ENCODE peak calls at places on chromosomes 7 and 10, in six cellular contexts. V is right lobe of liver; L is CD8-positive, alpha-beta T cell; X is body of pancreas; H is cardiac fibroblast; B is progenitor cell of endocrine pancreas. O is an unnamed sample.

GRCh38 chr10:18179901-18180300 is 39.7 kb downstream of the CACNB2 start:
- DNase-seq in V (no peak), H (peak), B (no peak), L (no peak), X (no peak), O (no peak)

GRCh38 chr10:133278577-133279265 is 2.1 kb upstream of the ADAM8 start:
- DNase-seq in X (peak), B (no peak), V (peak), L (peak), H (peak), O (peak)

GRCh38 chr10:44978570-44979280 is at the start of gene DEPP1:
- DNase-seq in B (peak), H (peak), X (peak), L (no peak), V (peak), O (no peak)

GRCh38 chr7:44080118-44080517 is 2.2 kb downstream of the POLM start:
- DNase-seq in H (no peak), X (no peak), B (no peak), L (no peak), V (no peak), O (no peak)

GRCh38 chr10:59104186-59104585 is 72.3 kb upstream of the PHYHIPL start:
- DNase-seq in V (no peak), B (no peak), L (no peak), H (no peak), X (no peak), O (no peak)

GRCh38 chr7:28165971-28166955 is 14.3 kb downstream of the JAZF1 start:
- DNase-seq in B (no peak), L (no peak), X (no peak), V (no peak), H (peak), O (no peak)

GRCh38 chr10:99331207-99331803 is 2.1 kb downstream of the CNNM1 start:
- DNase-seq in H (peak), L (no peak), V (no peak), B (no peak), X (no peak), O (no peak)

GRCh38 chr10:97853006-97853405 is 3.4 kb downstream of the GOLGA7B start:
- DNase-seq in L (no peak), H (no peak), B (no peak), V (no peak), X (no peak), O (no peak)

GRCh38 chr7:92641921-92642511 is 51.8 kb upstream of the FAM133B start:
- DNase-seq in V (no peak), H (peak), B (no peak), L (peak), X (no peak), O (no peak)

GRCh38 chr7:158130023-158130409 is 457.6 kb downstream of the PTPRN2 start:
- DNase-seq in X (no peak), B (no peak), L (no peak), V (no peak), H (no peak), O (no peak)

GRCh38 chr10:113775681-113776294 is 24.3 kb downstream of the PLEKHS1 start:
- DNase-seq in B (no peak), V (no peak), H (no peak), L (no peak), X (no peak), O (no peak)
- TF ChIP-seq CTCF in B (peak), V (no peak), H (no peak), L (no peak), X (no peak), O (no peak)

GRCh38 chr10:100826983-100827818 is 81.8 kb downstream of the PAX2 start:
- DNase-seq in X (peak), H (no peak), B (peak), V (peak), L (peak), O (peak)
- TF ChIP-seq CTCF in X (peak), H (no peak), B (peak), V (peak), L (no peak), O (no peak)

DNA sequence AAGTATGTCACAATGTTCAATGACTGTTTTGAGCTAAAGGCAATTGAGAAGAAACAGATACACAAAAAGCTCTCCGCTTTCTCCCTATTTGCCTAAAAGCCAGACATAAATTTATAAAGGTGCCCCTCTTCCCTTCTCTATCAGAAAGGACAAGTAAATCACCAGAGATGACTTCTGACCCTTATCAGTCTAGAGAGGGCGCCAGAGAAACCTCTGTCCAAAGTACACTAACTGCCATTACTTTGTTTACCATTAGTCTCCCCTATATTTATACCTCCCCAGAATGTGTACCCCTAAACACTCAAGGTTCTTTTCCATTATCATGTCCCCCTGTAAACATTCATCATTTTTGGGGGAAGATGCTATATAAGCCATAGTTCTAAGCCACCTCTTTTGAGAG is 49.3 kb downstream of the TPK1 start:
- DNase-seq in H (no peak), X (no peak), L (no peak), B (no peak), V (no peak), O (no peak)
- TF ChIP-seq CTCF in H (no peak), X (no peak), L (no peak), B (no peak), V (no peak), O (no peak)

DNA sequence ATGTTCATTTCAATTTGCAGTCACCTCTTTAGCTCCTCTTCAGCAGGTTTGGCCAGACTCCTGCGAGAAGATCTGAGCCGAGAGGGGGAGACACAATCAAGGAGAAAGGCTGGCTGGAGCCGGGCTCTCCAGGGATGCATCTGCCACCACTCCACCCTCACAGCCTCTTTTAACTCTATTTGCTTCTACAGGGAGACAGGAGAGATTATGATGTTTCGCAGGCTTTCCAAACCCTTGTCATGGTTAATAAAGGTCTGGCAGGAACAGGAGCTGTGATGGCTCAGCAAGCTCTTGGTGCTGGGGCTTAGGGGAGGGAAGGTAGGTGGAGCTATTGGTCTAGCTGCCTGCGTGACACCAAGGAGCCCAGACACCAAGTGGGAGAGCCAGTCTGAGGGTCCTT is 448.1 kb upstream of the PODXL start:
- DNase-seq in X (no peak), V (no peak), H (peak), B (no peak), L (no peak), O (no peak)
- TF ChIP-seq CTCF in X (no peak), V (no peak), H (no peak), B (no peak), L (no peak), O (no peak)

O was measured in activated B cell treated with CpG ODN at 0.5 μM for 24 hours.